ENCODE peak calls at places on chromosomes 2 and 18, in five cellular contexts. V, O, W, E and X are unnamed samples.

GRCh38 chr2:28958689-28959088 is 22.4 kb upstream of the TOGARAM2 start:
- DNase-seq in V (peak), O (no peak), W (peak), E (peak), X (peak)

GRCh38 chr2:102397167-102397566 is 25.8 kb upstream of the IL18RAP start:
- DNase-seq in V (no peak), O (no peak), W (no peak), E (no peak), X (no peak)

GRCh38 chr2:199308567-199308966 is 149.2 kb downstream of the SATB2 start:
- DNase-seq in V (no peak), O (peak), W (no peak), E (no peak), X (no peak)

GRCh38 chr2:240298803-240299709 is 136.4 kb upstream of the GPC1 start:
- DNase-seq in V (no peak), O (no peak), W (no peak), E (no peak), X (peak)

GRCh38 chr2:204108301-204108700 is 171.7 kb downstream of the ICOS start:
- DNase-seq in V (peak), O (no peak), W (no peak), E (no peak), X (no peak)

GRCh38 chr2:43031471-43032224 is 194.8 kb downstream of the ZFP36L2 start:
- DNase-seq in V (peak), O (no peak), W (no peak), E (no peak), X (no peak)

GRCh38 chr2:42812899-42813479 is 20.6 kb upstream of the HAAO start:
- DNase-seq in V (no peak), O (no peak), W (no peak), E (no peak), X (no peak)

GRCh38 chr2:69742170-69742952 is 427 bp downstream of the ANXA4 start:
- DNase-seq in V (no peak), O (no peak), W (peak), E (peak), X (peak)

GRCh38 chr2:24813645-24814257 is 20.5 kb downstream of the CENPO start:
- DNase-seq in V (peak), O (no peak), W (no peak), E (no peak), X (peak)

GRCh38 chr18:78296152-78296551 is 683.5 kb upstream of the SALL3 start:
- DNase-seq in V (no peak), O (no peak), W (no peak), E (no peak), X (no peak)

GRCh38 chr2:205683991-205684390 is 1.7 kb downstream of the NRP2 start:
- DNase-seq in V (no peak), O (no peak), W (no peak), E (no peak), X (no peak)

GRCh38 chr2:30178618-30179404 is 32.0 kb downstream of the YPEL5 start:
- DNase-seq in V (peak), O (no peak), W (peak), E (no peak), X (peak)

GRCh38 chr18:11514267-11514666 is 95.1 kb upstream of the SLC35G4 start:
- DNase-seq in V (no peak), O (no peak), W (no peak), E (no peak), X (no peak)

GRCh38 chr2:111686994-111687393 is 197.0 kb downstream of the ANAPC1 start:
- DNase-seq in V (no peak), O (no peak), W (no peak), E (no peak), X (no peak)

GRCh38 chr2:171893824-171894611 is at the start of gene SLC25A12:
- DNase-seq in V (peak), O (peak), W (peak), E (peak), X (peak)

GRCh38 chr18:3466051-3466450 is 16.1 kb downstream of the TGIF1 start:
- DNase-seq in V (no peak), O (no peak), W (no peak), E (no peak), X (no peak)

GRCh38 chr18:30746224-30746623 is 296.3 kb downstream of the DSC3 start:
- DNase-seq in V (no peak), O (no peak), W (no peak), E (no peak), X (no peak)
- TF ChIP-seq CTCF in V (no peak), O (no peak), W (no peak), E (no peak), X (no peak)

DNA sequence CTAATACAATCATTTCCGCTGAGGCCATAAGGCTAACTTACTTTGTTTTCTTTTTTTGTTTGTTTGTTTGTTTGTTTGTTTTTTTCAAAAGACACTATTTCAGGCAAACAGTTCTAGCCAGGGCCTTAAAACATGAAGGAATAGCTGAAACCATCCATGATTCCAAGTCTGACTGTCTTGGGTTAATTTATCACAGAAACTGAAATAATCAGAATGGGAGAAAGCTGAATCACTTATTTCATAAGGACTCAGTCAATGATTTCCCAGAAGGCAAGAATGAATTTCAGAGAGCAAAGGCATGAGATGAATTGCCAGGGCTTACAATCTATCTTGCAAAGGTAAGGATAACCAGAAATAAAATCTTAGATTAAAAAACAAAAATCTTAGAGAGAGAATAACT is 1315.1 kb downstream of the SUCLG1 start:
- DNase-seq in V (no peak), O (no peak), W (no peak), E (no peak), X (no peak)
- H3K4me3 ChIP-seq in V (no peak), O (no peak), W (no peak), E (no peak), X (no peak)

GRCh38 chr2:20561703-20562454 is 89.0 kb downstream of the HS1BP3 start:
- DNase-seq in V (no peak), O (no peak), W (no peak), E (no peak), X (no peak)
- H3K27ac ChIP-seq in V (no peak), O (no peak), W (no peak), E (no peak), X (no peak)

DNA sequence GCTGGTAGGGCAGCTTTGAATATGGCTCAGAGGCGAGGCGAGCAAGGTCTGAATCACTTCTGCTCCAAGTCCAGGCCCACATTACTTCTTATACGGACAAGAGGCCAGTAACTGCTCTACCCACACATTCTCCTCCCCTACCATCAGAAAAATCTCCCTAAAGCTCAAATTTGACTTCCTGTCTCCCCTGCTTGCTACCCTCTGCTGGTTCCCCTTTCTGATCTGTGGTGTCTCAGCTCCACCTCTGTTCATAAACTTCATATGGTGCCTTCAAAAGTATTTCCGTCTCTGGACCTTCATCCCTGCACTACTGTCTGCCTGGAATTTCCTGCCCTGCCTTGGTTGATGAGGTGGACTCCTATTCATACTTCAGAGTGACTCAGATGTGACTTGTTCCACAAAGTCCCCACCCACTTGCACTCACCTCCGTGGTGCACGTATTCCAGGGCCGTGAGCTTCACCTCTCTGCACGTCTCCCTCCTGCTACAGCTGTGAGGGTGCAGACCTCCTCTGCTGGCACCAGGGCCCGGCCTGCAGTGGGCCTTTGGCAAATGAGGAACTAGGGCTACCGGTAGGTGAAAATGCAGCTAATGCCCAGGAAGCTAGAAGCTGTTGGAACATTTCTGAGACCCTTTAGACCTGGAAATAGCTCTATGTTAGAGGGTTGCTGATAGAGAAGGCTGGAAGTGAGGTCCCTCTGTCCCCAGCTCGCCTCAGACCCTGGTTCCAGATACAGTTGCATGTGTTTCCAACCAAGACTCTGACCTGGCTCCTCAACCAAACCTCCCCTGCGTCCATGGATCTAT is 24.6 kb upstream of the KCMF1 start:
- DNase-seq in V (no peak), O (no peak), W (no peak), E (peak), X (no peak)
- TF ChIP-seq CTCF in V (no peak), O (no peak), W (no peak), E (no peak), X (no peak)

GRCh38 chr2:156397229-156397628 is 39.0 kb upstream of the GPD2 start:
- DNase-seq in V (no peak), O (no peak), W (no peak), E (no peak), X (no peak)

GRCh38 chr2:156400704-156401678 is 35.2 kb upstream of the GPD2 start:
- DNase-seq in V (peak), O (peak), W (peak), E (peak), X (peak)

GRCh38 chr2:156399950-156400703 is 36.1 kb upstream of the GPD2 start:
- DNase-seq in V (peak), O (peak), W (peak), E (peak), X (peak)

GRCh38 chr2:156398176-156398575 is 38.0 kb upstream of the GPD2 start:
- DNase-seq in V (no peak), O (no peak), W (no peak), E (no peak), X (no peak)

DNA sequence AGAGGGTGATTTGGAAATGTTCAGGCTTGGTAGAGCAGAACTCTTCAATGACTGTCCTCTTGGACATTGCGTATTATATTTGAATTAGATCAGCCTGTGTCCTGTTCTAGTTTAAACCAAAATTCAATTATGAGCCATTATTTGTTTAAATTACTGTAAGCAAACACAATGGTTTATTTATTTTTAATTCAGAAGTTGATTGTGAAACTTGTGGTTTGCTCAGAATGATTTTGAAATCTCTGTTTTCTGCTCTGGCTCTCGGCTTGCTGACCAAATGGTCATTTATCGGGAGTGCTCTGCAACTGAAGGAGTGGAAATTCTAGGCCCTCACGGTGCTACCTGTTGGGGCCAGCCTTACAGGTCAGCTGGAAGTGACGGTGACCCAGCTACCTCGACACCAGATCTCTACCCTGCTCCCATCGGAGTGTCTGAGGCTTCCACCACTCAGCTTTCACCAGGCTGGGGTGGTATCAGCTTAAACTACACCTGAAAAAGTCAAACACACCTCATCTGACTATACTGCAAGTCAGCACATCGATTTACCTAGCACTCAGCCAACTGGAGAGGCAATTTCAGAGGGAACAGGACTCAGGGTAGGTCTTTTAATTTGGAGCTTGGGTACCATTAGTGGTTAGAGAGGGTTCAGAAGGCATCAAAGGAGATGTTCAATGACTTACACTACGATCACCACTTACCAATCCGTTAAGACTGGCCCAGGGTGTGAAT is 36.8 kb upstream of the GPD2 start:
- DNase-seq in V (peak), O (no peak), W (no peak), E (peak), X (no peak)
- H3K4me3 ChIP-seq in V (peak), O (peak), W (peak), E (peak), X (peak)

DNA sequence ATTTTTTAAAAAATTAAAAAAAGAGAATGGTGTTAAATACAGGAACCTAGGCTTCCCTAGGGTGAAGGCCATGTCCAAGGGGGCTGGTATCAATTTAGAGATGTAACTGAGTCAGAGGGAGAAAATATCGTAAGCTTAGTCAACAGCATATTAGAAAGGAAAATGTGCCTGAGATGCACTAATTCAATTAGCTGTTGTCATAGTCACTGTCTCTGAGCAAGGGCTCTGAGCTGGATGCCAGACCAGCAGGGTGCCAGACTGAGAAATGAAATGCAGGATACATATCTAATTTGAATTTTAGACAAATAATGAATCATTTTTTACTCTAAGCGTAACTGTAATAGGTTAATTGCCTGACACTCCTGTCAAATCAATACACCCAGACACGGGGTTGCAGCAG is 11.4 kb upstream of the SLC35F6 start:
- DNase-seq in V (no peak), O (no peak), W (no peak), E (no peak), X (no peak)
- H3K27ac ChIP-seq in V (no peak), O (no peak), W (no peak), E (no peak), X (no peak)

GRCh38 chr18:76803413-76803812 is 18.9 kb upstream of the ZNF236 start:
- DNase-seq in V (no peak), O (no peak), W (no peak), E (no peak), X (no peak)

GRCh38 chr18:76806301-76806700 is 16.1 kb upstream of the ZNF236 start:
- DNase-seq in V (no peak), O (no peak), W (no peak), E (no peak), X (no peak)

GRCh38 chr18:76808561-76808960 is 13.8 kb upstream of the ZNF236 start:
- DNase-seq in V (no peak), O (no peak), W (no peak), E (no peak), X (no peak)

GRCh38 chr18:76803814-76804213 is 18.5 kb upstream of the ZNF236 start:
- DNase-seq in V (peak), O (no peak), W (peak), E (peak), X (peak)

DNA sequence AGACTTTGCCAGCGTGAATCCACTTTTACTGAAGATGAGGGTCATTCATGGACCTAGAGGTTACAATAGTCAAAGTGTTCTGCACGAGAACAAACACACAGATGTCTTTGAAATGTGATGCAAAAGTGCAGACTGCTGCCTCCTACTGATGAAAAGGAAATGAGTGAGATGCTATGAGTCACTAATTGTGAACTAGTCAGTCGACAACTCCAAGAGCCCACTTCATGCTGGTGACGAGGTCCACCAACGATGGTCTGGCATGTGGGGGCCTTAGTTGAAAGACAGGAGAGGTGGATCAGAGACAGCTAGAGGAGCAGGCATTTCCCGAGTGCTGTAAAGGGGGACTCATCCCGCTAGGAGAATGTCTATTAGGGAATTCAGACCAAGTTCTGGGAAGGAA is 17.1 kb upstream of the ZNF236 start:
- DNase-seq in V (no peak), O (no peak), W (no peak), E (no peak), X (no peak)
- TF ChIP-seq CTCF in V (no peak), O (no peak), W (no peak), E (no peak), X (no peak)

GRCh38 chr2:160271166-160272086 is 71.4 kb upstream of the ITGB6 start:
- DNase-seq in V (peak), O (no peak), W (no peak), E (no peak), X (no peak)
- H3K4me3 ChIP-seq in V (no peak), O (no peak), W (peak), E (no peak), X (peak)

GRCh38 chr2:143716527-143716926 is 587.3 kb downstream of the ARHGAP15 start:
- DNase-seq in V (no peak), O (no peak), W (no peak), E (no peak), X (no peak)
- H3K27ac ChIP-seq in V (no peak), O (no peak), W (no peak), E (no peak), X (no peak)